ENCODE peak calls at places on chromosomes 2 and 18, in six cellular contexts. One of them, this sample, is unnamed.

GRCh38 chr2:37858197-37858711 is 66.8 kb upstream of the RMDN2 start:
- DNase-seq in GM23248: peak; percentile 83
- DNase-seq in psoas muscle: no peak
- DNase-seq in small intestine: no peak
- DNase-seq in lung: no peak
- DNase-seq in mesenchymal stem cell: peak; percentile 66
- DNase-seq in this sample: no peak

GRCh38 chr2:31354837-31355236 is 59.7 kb downstream of the XDH start:
- DNase-seq in GM23248: peak; percentile 34
- DNase-seq in psoas muscle: no peak
- DNase-seq in small intestine: no peak
- DNase-seq in lung: no peak
- DNase-seq in mesenchymal stem cell: peak; percentile 25
- DNase-seq in this sample: no peak

GRCh38 chr2:647691-648231 is 29.4 kb downstream of the TMEM18 start:
- DNase-seq in GM23248: no peak
- DNase-seq in psoas muscle: no peak
- DNase-seq in small intestine: no peak
- DNase-seq in lung: peak; percentile 19
- DNase-seq in mesenchymal stem cell: no peak
- DNase-seq in this sample: no peak

GRCh38 chr18:76958692-76959341 is 136.5 kb downstream of the ZNF236 start:
- DNase-seq in GM23248: no peak
- DNase-seq in psoas muscle: no peak
- DNase-seq in small intestine: peak; percentile 61
- DNase-seq in lung: peak; percentile 54
- DNase-seq in mesenchymal stem cell: no peak
- DNase-seq in this sample: no peak

GRCh38 chr2:165572155-165572554 is 102.7 kb downstream of the CSRNP3 start:
- DNase-seq in GM23248: no peak
- DNase-seq in psoas muscle: no peak
- DNase-seq in small intestine: peak; percentile 27
- DNase-seq in lung: no peak
- DNase-seq in mesenchymal stem cell: no peak
- DNase-seq in this sample: peak; percentile 47

GRCh38 chr2:55247025-55247424 is 14.5 kb downstream of the RPS27A start:
- DNase-seq in GM23248: no peak
- DNase-seq in psoas muscle: no peak
- DNase-seq in small intestine: no peak
- DNase-seq in lung: no peak
- DNase-seq in mesenchymal stem cell: no peak
- DNase-seq in this sample: no peak

GRCh38 chr2:188819781-188820180 is 154.4 kb upstream of the COL3A1 start:
- DNase-seq in GM23248: no peak
- DNase-seq in psoas muscle: no peak
- DNase-seq in small intestine: no peak
- DNase-seq in lung: no peak
- DNase-seq in mesenchymal stem cell: peak; percentile 64
- DNase-seq in this sample: no peak

GRCh38 chr18:25669741-25670140 is 317.8 kb upstream of the ZNF521 start:
- DNase-seq in GM23248: peak; percentile 27
- DNase-seq in psoas muscle: no peak
- DNase-seq in small intestine: no peak
- DNase-seq in lung: no peak
- DNase-seq in mesenchymal stem cell: no peak
- DNase-seq in this sample: no peak

GRCh38 chr2:219455635-219456034 is 21.0 kb downstream of the SPEG start:
- DNase-seq in GM23248: no peak
- DNase-seq in psoas muscle: no peak
- DNase-seq in small intestine: no peak
- DNase-seq in lung: no peak
- DNase-seq in mesenchymal stem cell: no peak
- DNase-seq in this sample: peak; percentile 5

GRCh38 chr2:28096421-28096820 is 205.9 kb downstream of the BABAM2 start:
- DNase-seq in GM23248: peak; percentile 20
- DNase-seq in psoas muscle: no peak
- DNase-seq in small intestine: no peak
- DNase-seq in lung: no peak
- DNase-seq in mesenchymal stem cell: peak; percentile 20
- DNase-seq in this sample: no peak

GRCh38 chr2:141570474-141571131 is 560.2 kb downstream of the LRP1B start:
- DNase-seq in GM23248: no peak
- DNase-seq in psoas muscle: peak; percentile 23
- DNase-seq in small intestine: no peak
- DNase-seq in lung: no peak
- DNase-seq in mesenchymal stem cell: peak; percentile 7
- DNase-seq in this sample: peak; percentile 44

GRCh38 chr2:20803287-20803686 is 19.6 kb downstream of the LDAH start:
- DNase-seq in GM23248: no peak
- DNase-seq in psoas muscle: no peak
- DNase-seq in small intestine: peak; percentile 15
- DNase-seq in lung: peak; percentile 34
- DNase-seq in mesenchymal stem cell: no peak
- DNase-seq in this sample: no peak

GRCh38 chr2:241909769-241910168 is 40.2 kb downstream of the RTP5 start:
- DNase-seq in GM23248: no peak
- DNase-seq in psoas muscle: peak; percentile 23
- DNase-seq in small intestine: no peak
- DNase-seq in lung: no peak
- DNase-seq in mesenchymal stem cell: no peak
- DNase-seq in this sample: no peak

GRCh38 chr2:214311031-214311533 is 99.8 kb upstream of the VWC2L start:
- DNase-seq in GM23248: no peak
- DNase-seq in psoas muscle: no peak
- DNase-seq in small intestine: no peak
- DNase-seq in lung: no peak
- DNase-seq in mesenchymal stem cell: no peak
- DNase-seq in this sample: no peak

GRCh38 chr2:138787053-138787666 is 7.0 kb upstream of the NXPH2 start:
- DNase-seq in GM23248: peak; percentile 69
- DNase-seq in psoas muscle: no peak
- DNase-seq in small intestine: peak; percentile 18
- DNase-seq in lung: no peak
- DNase-seq in mesenchymal stem cell: peak; percentile 47
- DNase-seq in this sample: no peak

GRCh38 chr2:239166201-239166834 is 234.5 kb downstream of the HDAC4 start:
- DNase-seq in GM23248: no peak
- DNase-seq in psoas muscle: peak; percentile 42
- DNase-seq in small intestine: no peak
- DNase-seq in lung: no peak
- DNase-seq in mesenchymal stem cell: peak; percentile 10
- DNase-seq in this sample: peak; percentile 26

GRCh38 chr2:63841254-63842022 is at the start of gene UGP2:
- DNase-seq in GM23248: peak; percentile 96
- DNase-seq in psoas muscle: peak; percentile 95
- DNase-seq in small intestine: peak; percentile 88
- DNase-seq in lung: peak; percentile 92
- DNase-seq in mesenchymal stem cell: peak; percentile 96
- DNase-seq in this sample: peak; percentile 97

GRCh38 chr2:241992753-241993152 is 123.2 kb downstream of the RTP5 start:
- DNase-seq in GM23248: no peak
- DNase-seq in psoas muscle: no peak
- DNase-seq in small intestine: no peak
- DNase-seq in lung: no peak
- DNase-seq in mesenchymal stem cell: no peak
- DNase-seq in this sample: no peak

GRCh38 chr2:42492691-42493467 is 903 bp downstream of the KCNG3 start:
- DNase-seq in GM23248: peak; percentile 12
- DNase-seq in psoas muscle: no peak
- DNase-seq in small intestine: peak; percentile 28
- DNase-seq in lung: peak; percentile 41
- DNase-seq in mesenchymal stem cell: peak; percentile 8
- DNase-seq in this sample: peak; percentile 18

GRCh38 chr2:240922982-240923537 is 16.9 kb downstream of the CROCC2 start:
- DNase-seq in GM23248: no peak
- DNase-seq in psoas muscle: peak; percentile 48
- DNase-seq in small intestine: no peak
- DNase-seq in lung: no peak
- DNase-seq in mesenchymal stem cell: no peak
- DNase-seq in this sample: peak; percentile 55

GRCh38 chr18:55337908-55338521 is 250.0 kb downstream of the TCF4 start:
- DNase-seq in GM23248: peak; percentile 55
- DNase-seq in psoas muscle: peak; percentile 60
- DNase-seq in small intestine: no peak
- DNase-seq in lung: peak; percentile 29
- DNase-seq in mesenchymal stem cell: no peak
- DNase-seq in this sample: peak; percentile 76

GRCh38 chr2:190545756-190546385 is 11.3 kb upstream of the NEMP2 start:
- DNase-seq in GM23248: no peak
- DNase-seq in psoas muscle: no peak
- DNase-seq in small intestine: no peak
- DNase-seq in lung: no peak
- DNase-seq in mesenchymal stem cell: no peak
- DNase-seq in this sample: no peak

GRCh38 chr2:46379213-46380037 is 82.2 kb downstream of the EPAS1 start:
- DNase-seq in GM23248: no peak
- DNase-seq in psoas muscle: no peak
- DNase-seq in small intestine: no peak
- DNase-seq in lung: no peak
- DNase-seq in mesenchymal stem cell: peak; percentile 35
- DNase-seq in this sample: no peak

GRCh38 chr2:71064754-71065621 is 3.5 kb upstream of the NAGK start:
- DNase-seq in GM23248: peak; percentile 42
- DNase-seq in psoas muscle: no peak
- DNase-seq in small intestine: no peak
- DNase-seq in lung: no peak
- DNase-seq in mesenchymal stem cell: peak; percentile 83
- DNase-seq in this sample: no peak

GRCh38 chr2:191866675-191867506 is 20.0 kb upstream of the CAVIN2 start:
- DNase-seq in GM23248: peak; percentile 91
- DNase-seq in psoas muscle: no peak
- DNase-seq in small intestine: peak; percentile 81
- DNase-seq in lung: peak; percentile 51
- DNase-seq in mesenchymal stem cell: peak; percentile 93
- DNase-seq in this sample: no peak

GRCh38 chr2:237604391-237604790 is 13.9 kb upstream of the RAB17 start:
- DNase-seq in GM23248: no peak
- DNase-seq in psoas muscle: no peak
- DNase-seq in small intestine: no peak
- DNase-seq in lung: no peak
- DNase-seq in mesenchymal stem cell: no peak
- DNase-seq in this sample: no peak

GRCh38 chr2:237603049-237603717 is 12.6 kb upstream of the RAB17 start:
- DNase-seq in GM23248: no peak
- DNase-seq in psoas muscle: no peak
- DNase-seq in small intestine: no peak
- DNase-seq in lung: no peak
- DNase-seq in mesenchymal stem cell: no peak
- DNase-seq in this sample: no peak

GRCh38 chr2:237602409-237602808 is 11.9 kb upstream of the RAB17 start:
- DNase-seq in GM23248: no peak
- DNase-seq in psoas muscle: no peak
- DNase-seq in small intestine: no peak
- DNase-seq in lung: no peak
- DNase-seq in mesenchymal stem cell: no peak
- DNase-seq in this sample: no peak

GRCh38 chr2:237603718-237604362 is 13.3 kb upstream of the RAB17 start:
- DNase-seq in GM23248: peak; percentile 63
- DNase-seq in psoas muscle: no peak
- DNase-seq in small intestine: peak; percentile 37
- DNase-seq in lung: no peak
- DNase-seq in mesenchymal stem cell: peak; percentile 75
- DNase-seq in this sample: no peak

GRCh38 chr2:237604960-237605359 is 14.4 kb upstream of the RAB17 start:
- DNase-seq in GM23248: peak; percentile 45
- DNase-seq in psoas muscle: no peak
- DNase-seq in small intestine: peak; percentile 39
- DNase-seq in lung: no peak
- DNase-seq in mesenchymal stem cell: no peak
- DNase-seq in this sample: no peak
- H3K4me1 ChIP-seq in GM23248: peaks cover 10% of the 10 kb centered on the region
- H3K4me1 ChIP-seq in psoas muscle: peaks cover 15% of the 10 kb centered on the region
- H3K4me1 ChIP-seq in small intestine: no peaks in the 10 kb centered on the region
- H3K4me1 ChIP-seq in lung: peaks cover 3% of the 10 kb centered on the region
- H3K4me1 ChIP-seq in mesenchymal stem cell: peaks cover 3% of the 10 kb centered on the region
- H3K4me1 ChIP-seq in this sample: peaks cover 10% of the 10 kb centered on the region

GRCh38 chr2:172449916-172450550 is 22.6 kb downstream of the ITGA6 start:
- DNase-seq in GM23248: peak; percentile 67
- DNase-seq in psoas muscle: no peak
- DNase-seq in small intestine: no peak
- DNase-seq in lung: no peak
- DNase-seq in mesenchymal stem cell: no peak
- DNase-seq in this sample: no peak

GRCh38 chr2:172446524-172447063 is 19.2 kb downstream of the ITGA6 start:
- DNase-seq in GM23248: no peak
- DNase-seq in psoas muscle: no peak
- DNase-seq in small intestine: peak; percentile 95
- DNase-seq in lung: no peak
- DNase-seq in mesenchymal stem cell: no peak
- DNase-seq in this sample: no peak

GRCh38 chr2:172447811-172448493 is 20.6 kb downstream of the ITGA6 start:
- DNase-seq in GM23248: no peak
- DNase-seq in psoas muscle: no peak
- DNase-seq in small intestine: peak; percentile 90
- DNase-seq in lung: no peak
- DNase-seq in mesenchymal stem cell: no peak
- DNase-seq in this sample: no peak

GRCh38 chr2:172445851-172446250 is 18.5 kb downstream of the ITGA6 start:
- DNase-seq in GM23248: no peak
- DNase-seq in psoas muscle: no peak
- DNase-seq in small intestine: peak; percentile 20
- DNase-seq in lung: no peak
- DNase-seq in mesenchymal stem cell: no peak
- DNase-seq in this sample: peak; percentile 25

GRCh38 chr2:172448544-172449267 is 21.3 kb downstream of the ITGA6 start:
- DNase-seq in GM23248: no peak
- DNase-seq in psoas muscle: no peak
- DNase-seq in small intestine: peak; percentile 83
- DNase-seq in lung: no peak
- DNase-seq in mesenchymal stem cell: no peak
- DNase-seq in this sample: no peak
- H3K27ac ChIP-seq in GM23248: no peak overlapping the region
- H3K27ac ChIP-seq in psoas muscle: no peak overlapping the region
- H3K27ac ChIP-seq in small intestine: peak overlapping the region; percentile 52
- H3K27ac ChIP-seq in lung: no peak overlapping the region
- H3K27ac ChIP-seq in mesenchymal stem cell: no peak overlapping the region
- H3K27ac ChIP-seq in this sample: no peak overlapping the region

GRCh38 chr2:203683932-203684556 is 22.4 kb upstream of the CD28 start:
- DNase-seq in GM23248: peak; percentile 95
- DNase-seq in psoas muscle: no peak
- DNase-seq in small intestine: peak; percentile 38
- DNase-seq in lung: no peak
- DNase-seq in mesenchymal stem cell: peak; percentile 96
- DNase-seq in this sample: no peak
- H3K4me1 ChIP-seq in GM23248: peaks cover 78% of the 10 kb centered on the region
- H3K4me1 ChIP-seq in psoas muscle: peaks cover 76% of the 10 kb centered on the region
- H3K4me1 ChIP-seq in small intestine: no peaks in the 10 kb centered on the region
- H3K4me1 ChIP-seq in lung: peaks cover 24% of the 10 kb centered on the region
- H3K4me1 ChIP-seq in mesenchymal stem cell: peaks cover 3% of the 10 kb centered on the region
- H3K4me1 ChIP-seq in this sample: peaks cover 22% of the 10 kb centered on the region

DNA sequence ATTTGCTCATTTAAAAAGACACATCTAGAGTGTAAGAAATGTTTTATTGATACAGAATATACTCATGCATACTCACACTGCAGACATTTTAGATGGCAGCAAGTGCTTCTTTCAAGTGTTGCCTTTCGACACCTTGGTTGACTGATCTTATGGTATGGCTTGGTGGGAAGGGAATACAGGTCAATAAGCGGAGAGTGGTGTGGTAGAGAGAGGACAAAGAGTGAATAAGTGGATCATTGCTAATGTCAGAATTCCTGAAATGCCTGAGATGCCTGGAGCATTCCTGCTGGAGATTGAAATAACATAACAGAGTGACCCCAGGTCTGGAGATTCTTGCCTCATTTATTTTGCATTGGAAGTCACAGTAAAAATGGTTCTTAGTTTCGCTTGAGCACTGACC is 76.7 kb downstream of the RND3 start:
- DNase-seq in GM23248: peak; percentile 14
- DNase-seq in psoas muscle: no peak
- DNase-seq in small intestine: no peak
- DNase-seq in lung: no peak
- DNase-seq in mesenchymal stem cell: peak; percentile 18
- DNase-seq in this sample: no peak
- H3K27ac ChIP-seq in GM23248: no peak overlapping the region
- H3K27ac ChIP-seq in psoas muscle: no peak overlapping the region
- H3K27ac ChIP-seq in small intestine: no peak overlapping the region
- H3K27ac ChIP-seq in lung: no peak overlapping the region
- H3K27ac ChIP-seq in mesenchymal stem cell: peak overlapping the region; percentile 94
- H3K27ac ChIP-seq in this sample: no peak overlapping the region